ENCODE peak calls at places on chromosomes 11 and 22, in seven cellular contexts. U, C, R, E, I, Q and O are unnamed samples.

GRCh38 chr11:1517117-1518005 is 30.8 kb upstream of the MOB2 start:
- DNase-seq in U (no peak), C (no peak), R (no peak), E (no peak), I (no peak), Q (no peak), O (no peak)

GRCh38 chr11:126992065-126992803 is 8.3 kb downstream of the KIRREL3 start:
- DNase-seq in U (peak), C (no peak), R (no peak), E (peak), I (no peak), Q (peak), O (peak)

GRCh38 chr11:118084247-118084646 is 2.5 kb downstream of the SMIM35 start:
- DNase-seq in U (no peak), C (no peak), R (no peak), E (no peak), I (no peak), Q (peak), O (no peak)

GRCh38 chr22:30885591-30885990 is 83.0 kb downstream of the MORC2 start:
- DNase-seq in U (no peak), C (no peak), R (no peak), E (no peak), I (no peak), Q (no peak), O (no peak)

GRCh38 chr11:64057890-64058289 is 22.2 kb downstream of the FLRT1 start:
- DNase-seq in U (no peak), C (no peak), R (no peak), E (no peak), I (no peak), Q (no peak), O (no peak)

GRCh38 chr11:126722956-126723664 is 277.5 kb downstream of the KIRREL3 start:
- DNase-seq in U (no peak), C (no peak), R (no peak), E (no peak), I (no peak), Q (no peak), O (no peak)

GRCh38 chr11:113202431-113202830 is 112.0 kb upstream of the TTC12 start:
- DNase-seq in U (peak), C (no peak), R (no peak), E (no peak), I (no peak), Q (no peak), O (peak)

GRCh38 chr11:86418929-86419328 is 44.2 kb downstream of the CCDC81 start:
- DNase-seq in U (peak), C (no peak), R (no peak), E (peak), I (no peak), Q (no peak), O (no peak)

GRCh38 chr11:108881136-108881535 is 216.3 kb downstream of the DDX10 start:
- DNase-seq in U (no peak), C (no peak), R (no peak), E (peak), I (no peak), Q (no peak), O (no peak)

GRCh38 chr11:61161190-61162091 is at the start of gene VPS37C:
- DNase-seq in U (peak), C (peak), R (peak), E (peak), I (peak), Q (peak), O (peak)

GRCh38 chr11:99343117-99343516 is 322.4 kb downstream of the CNTN5 start:
- DNase-seq in U (no peak), C (no peak), R (no peak), E (no peak), I (no peak), Q (no peak), O (no peak)
- H2AK5ac ChIP-seq in U (no peak), C (no peak), R (no peak), E (no peak), I (no peak), Q (no peak), O (no peak)

DNA sequence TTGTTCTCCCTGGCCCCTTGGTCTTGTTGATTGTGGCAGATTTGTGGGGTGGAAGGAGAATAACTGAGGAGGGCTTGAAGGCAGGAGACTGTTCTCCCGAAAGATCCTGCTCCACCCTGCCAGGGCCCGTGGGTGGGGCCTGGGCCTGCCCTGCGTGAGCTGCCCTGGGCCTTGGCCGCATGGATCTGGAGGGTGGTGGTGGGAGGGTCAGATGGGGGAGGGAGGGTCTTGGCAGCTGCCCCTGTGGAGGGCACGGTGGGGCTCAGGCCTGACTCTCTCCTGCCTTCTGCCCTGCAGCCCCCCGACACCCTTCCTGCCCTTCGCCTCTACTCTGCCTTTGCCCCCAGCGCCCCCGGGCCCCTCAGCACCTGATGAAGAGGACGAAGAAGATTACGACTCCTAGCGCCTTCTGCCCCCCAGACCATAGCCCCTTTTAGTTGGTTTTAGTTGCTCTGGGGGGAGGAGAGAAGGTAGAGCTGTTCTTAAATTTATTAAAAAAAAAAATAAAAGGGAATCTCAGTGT is 1.9 kb downstream of the DRAP1 start:
- DNase-seq in U (no peak), C (no peak), R (no peak), E (no peak), I (no peak), Q (no peak), O (no peak)
- H2AK5ac ChIP-seq in U (no peak), C (peak), R (no peak), E (peak), I (no peak), Q (peak), O (no peak)

GRCh38 chr11:72328366-72329224 is 84.6 kb upstream of the PHOX2A start:
- DNase-seq in U (peak), C (no peak), R (no peak), E (peak), I (no peak), Q (no peak), O (no peak)

GRCh38 chr11:72331761-72332160 is 87.8 kb upstream of the PHOX2A start:
- DNase-seq in U (no peak), C (no peak), R (no peak), E (no peak), I (no peak), Q (no peak), O (no peak)

GRCh38 chr11:72321381-72321996 is 77.5 kb upstream of the PHOX2A start:
- DNase-seq in U (peak), C (no peak), R (no peak), E (peak), I (no peak), Q (peak), O (no peak)

GRCh38 chr11:72330131-72330727 is 86.3 kb upstream of the PHOX2A start:
- DNase-seq in U (no peak), C (no peak), R (no peak), E (no peak), I (no peak), Q (no peak), O (no peak)

DNA sequence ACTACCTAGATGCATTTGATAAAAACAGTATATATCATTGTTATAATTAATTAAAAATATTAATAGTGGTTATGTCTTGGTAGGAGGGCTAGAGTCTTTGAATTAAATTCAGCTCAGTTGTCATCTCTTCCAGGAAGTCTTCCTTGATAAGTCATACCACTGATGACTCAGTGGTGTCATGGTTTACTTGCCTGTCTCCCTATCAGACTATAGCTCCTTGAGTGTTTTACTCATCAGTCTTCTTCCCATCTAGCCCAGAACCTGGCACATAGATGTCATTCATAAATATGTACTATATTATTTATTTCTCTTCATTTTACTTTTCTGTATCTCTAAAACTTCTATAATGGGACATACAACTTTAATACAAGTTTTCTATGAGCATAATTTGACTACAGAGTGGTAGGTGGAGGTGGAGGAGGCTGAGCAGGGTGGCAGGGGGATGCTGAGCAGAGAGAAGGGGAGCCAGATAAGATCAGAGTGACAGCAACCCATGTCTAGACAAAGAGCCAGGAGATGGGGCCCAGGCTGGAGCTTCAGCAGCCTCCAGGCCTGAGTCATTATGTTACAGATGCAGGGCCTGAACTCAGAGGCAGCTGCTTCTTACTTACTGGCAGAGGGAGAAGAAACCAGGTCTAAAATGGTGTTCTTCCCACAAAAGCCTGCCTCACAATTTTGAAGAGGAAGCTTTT is 82.3 kb upstream of the PHOX2A start:
- DNase-seq in U (peak), C (no peak), R (no peak), E (peak), I (no peak), Q (peak), O (peak)
- H2AK5ac ChIP-seq in U (no peak), C (no peak), R (no peak), E (peak), I (no peak), Q (no peak), O (no peak)

DNA sequence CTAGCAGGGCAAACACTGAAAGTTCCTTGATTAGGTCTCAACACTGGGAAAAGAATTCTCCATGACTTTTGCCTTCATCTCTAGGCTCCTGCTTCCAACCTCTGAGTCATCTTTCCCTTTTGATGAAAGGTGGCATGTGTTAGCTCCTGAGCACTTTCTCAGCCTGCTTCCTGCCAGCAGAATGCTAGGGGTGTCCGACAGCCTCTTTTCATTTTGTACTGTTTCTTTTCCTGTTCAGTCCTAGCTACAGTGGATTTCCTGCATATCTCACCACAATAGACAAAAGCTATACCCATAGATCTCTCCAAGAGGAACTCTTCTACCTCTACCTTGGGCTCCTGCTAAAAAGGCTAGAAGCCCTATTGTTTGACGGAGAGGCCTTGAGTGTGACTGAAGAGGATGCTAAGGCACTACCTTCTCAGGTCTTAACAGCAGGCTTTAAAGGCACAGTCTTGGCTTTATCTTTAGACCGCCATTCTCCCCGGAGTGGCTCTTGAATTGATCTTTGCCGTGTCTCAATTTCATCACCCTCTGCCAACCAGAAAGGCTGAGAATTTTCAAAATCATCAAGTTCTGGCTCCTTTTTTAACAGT is 145.5 kb downstream of the RBFOX2 start:
- DNase-seq in U (peak), C (no peak), R (no peak), E (peak), I (no peak), Q (peak), O (peak)
- H2AK5ac ChIP-seq in U (no peak), C (no peak), R (no peak), E (peak), I (no peak), Q (no peak), O (no peak)

GRCh38 chr11:83122766-83123165 is 34.2 kb upstream of the PCF11 start:
- DNase-seq in U (no peak), C (no peak), R (no peak), E (no peak), I (no peak), Q (no peak), O (no peak)

GRCh38 chr11:83122050-83122449 is 34.9 kb upstream of the PCF11 start:
- DNase-seq in U (no peak), C (no peak), R (no peak), E (no peak), I (no peak), Q (no peak), O (peak)

GRCh38 chr11:83119216-83119615 is 37.7 kb upstream of the PCF11 start:
- DNase-seq in U (no peak), C (no peak), R (no peak), E (peak), I (no peak), Q (peak), O (no peak)

GRCh38 chr11:83118814-83119213 is 38.1 kb upstream of the PCF11 start:
- DNase-seq in U (no peak), C (no peak), R (no peak), E (peak), I (no peak), Q (peak), O (no peak)

GRCh38 chr11:83120328-83120727 is 36.6 kb upstream of the PCF11 start:
- DNase-seq in U (no peak), C (no peak), R (no peak), E (peak), I (no peak), Q (peak), O (no peak)
- H2AK5ac ChIP-seq in U (no peak), C (no peak), R (no peak), E (no peak), I (no peak), Q (no peak), O (no peak)

DNA sequence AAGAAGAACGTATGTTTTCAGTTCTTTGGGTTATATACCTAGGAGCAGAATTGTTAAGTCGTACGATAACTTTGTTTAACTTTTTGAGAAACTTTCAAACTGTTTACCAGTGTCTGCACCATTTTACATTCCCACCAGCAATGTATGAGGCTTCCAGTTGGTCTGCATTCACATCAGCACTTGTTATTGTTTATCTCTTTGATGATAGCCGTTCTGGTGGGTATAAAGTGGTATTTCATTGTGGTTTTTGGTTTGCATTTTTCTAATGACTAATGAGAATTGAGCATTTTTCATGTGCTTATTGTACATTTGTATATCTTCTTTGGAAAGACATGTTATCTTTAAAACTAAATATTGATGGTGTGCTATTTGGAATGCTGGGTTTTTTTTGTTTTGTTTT is 59.8 kb downstream of the KDM2A start:
- DNase-seq in U (no peak), C (no peak), R (no peak), E (peak), I (no peak), Q (peak), O (no peak)
- H2AK5ac ChIP-seq in U (no peak), C (no peak), R (no peak), E (no peak), I (no peak), Q (no peak), O (no peak)

GRCh38 chr11:132848336-132848735 is 684.0 kb downstream of the OPCML start:
- DNase-seq in U (no peak), C (no peak), R (no peak), E (peak), I (no peak), Q (no peak), O (peak)

GRCh38 chr11:132840220-132840619 is 692.1 kb downstream of the OPCML start:
- DNase-seq in U (no peak), C (no peak), R (no peak), E (no peak), I (no peak), Q (no peak), O (no peak)

GRCh38 chr11:132840660-132841059 is 691.6 kb downstream of the OPCML start:
- DNase-seq in U (no peak), C (no peak), R (no peak), E (no peak), I (no peak), Q (no peak), O (no peak)

GRCh38 chr11:132846080-132846479 is 686.2 kb downstream of the OPCML start:
- DNase-seq in U (peak), C (no peak), R (no peak), E (no peak), I (no peak), Q (no peak), O (no peak)

DNA sequence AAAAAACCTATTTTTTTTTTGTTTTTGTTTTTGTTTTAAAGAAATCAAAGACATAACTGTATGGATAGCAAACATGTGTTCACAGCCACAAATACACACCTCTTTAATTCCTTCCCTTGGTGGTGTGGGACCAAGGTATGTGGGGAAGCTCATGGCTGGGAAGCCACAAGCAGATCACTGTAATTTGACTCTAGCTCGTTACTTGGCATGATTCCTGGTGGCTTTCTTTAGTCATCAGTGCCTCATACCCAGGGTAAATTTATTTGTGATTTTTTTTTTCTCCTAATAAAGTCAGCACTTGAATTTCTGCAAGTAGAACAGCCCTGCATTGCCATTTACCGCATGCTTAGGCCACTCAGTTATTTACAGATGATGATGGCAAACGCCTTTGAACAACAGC is 687.3 kb downstream of the OPCML start:
- DNase-seq in U (peak), C (no peak), R (no peak), E (peak), I (no peak), Q (peak), O (no peak)
- H2AK5ac ChIP-seq in U (no peak), C (no peak), R (no peak), E (no peak), I (no peak), Q (no peak), O (no peak)

GRCh38 chr22:41898645-41899044 is 16.2 kb downstream of the SHISA8 start:
- DNase-seq in U (no peak), C (no peak), R (no peak), E (no peak), I (no peak), Q (no peak), O (no peak)

GRCh38 chr22:41902016-41902415 is 12.9 kb downstream of the SHISA8 start:
- DNase-seq in U (no peak), C (no peak), R (peak), E (no peak), I (no peak), Q (no peak), O (no peak)

GRCh38 chr22:41899992-41900651 is 14.8 kb downstream of the SHISA8 start:
- DNase-seq in U (no peak), C (no peak), R (no peak), E (no peak), I (no peak), Q (no peak), O (no peak)

GRCh38 chr22:41899110-41899509 is 15.8 kb downstream of the SHISA8 start:
- DNase-seq in U (no peak), C (no peak), R (no peak), E (no peak), I (no peak), Q (no peak), O (no peak)

DNA sequence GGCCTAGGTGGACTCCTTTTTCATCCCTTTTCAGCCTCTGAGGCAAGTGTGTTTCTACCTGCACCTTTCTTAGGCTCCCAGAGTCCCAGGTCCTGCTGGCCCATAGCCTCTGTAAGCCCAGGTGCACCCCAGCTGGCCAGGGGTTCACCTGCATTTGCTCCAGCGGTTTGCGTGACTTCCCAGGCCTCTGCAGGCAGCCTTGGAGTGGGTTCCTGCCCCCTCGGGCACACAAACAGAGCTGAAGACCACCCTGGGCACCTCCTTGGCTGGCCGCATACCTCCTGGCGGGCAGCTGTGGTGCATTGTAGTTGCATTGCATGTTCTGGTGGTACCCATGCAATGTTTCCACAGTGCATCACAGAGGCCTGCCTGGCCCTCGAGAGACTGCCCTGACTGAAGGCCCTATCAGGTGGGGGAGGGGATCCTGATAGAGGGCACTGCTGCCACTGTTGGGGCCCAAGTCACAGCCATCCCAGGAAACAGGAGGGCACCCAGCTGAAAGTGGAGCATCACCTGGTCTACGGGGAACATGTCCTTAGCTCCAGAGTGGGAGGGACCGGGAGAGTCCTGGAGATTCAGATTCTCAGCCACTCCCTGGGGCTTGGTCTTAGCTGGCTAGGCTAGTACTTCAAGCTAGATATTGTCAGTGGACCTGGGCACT is 14.1 kb downstream of the SHISA8 start:
- DNase-seq in U (no peak), C (no peak), R (no peak), E (no peak), I (no peak), Q (no peak), O (no peak)
- H2AK5ac ChIP-seq in U (no peak), C (no peak), R (no peak), E (no peak), I (no peak), Q (no peak), O (no peak)

DNA sequence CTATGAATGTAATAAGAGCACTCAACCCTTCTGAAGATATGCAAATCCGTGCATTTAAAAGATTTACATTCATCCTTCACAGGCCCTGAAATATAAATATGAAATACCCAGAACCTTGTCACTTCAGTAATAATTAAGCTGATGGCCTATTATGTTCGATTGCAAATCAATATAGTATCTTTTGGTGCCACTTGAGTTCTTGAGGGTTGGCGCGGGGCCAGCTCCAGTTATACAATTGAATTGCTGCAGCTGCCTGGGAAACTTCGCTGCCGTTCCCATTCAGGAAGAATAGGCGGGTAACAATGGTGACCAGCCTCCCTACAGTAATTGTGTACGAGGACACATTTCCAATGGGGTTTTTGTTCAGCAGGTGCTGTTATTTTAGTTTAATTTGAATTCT is 451.1 kb downstream of the INSC start:
- DNase-seq in U (no peak), C (no peak), R (no peak), E (no peak), I (peak), Q (no peak), O (no peak)
- H2AK5ac ChIP-seq in U (no peak), C (no peak), R (no peak), E (no peak), I (no peak), Q (no peak), O (no peak)

GRCh38 chr11:371051-371450 is 1.8 kb downstream of the B4GALNT4 start:
- DNase-seq in U (no peak), C (no peak), R (no peak), E (no peak), I (no peak), Q (no peak), O (no peak)
- H2AK5ac ChIP-seq in U (no peak), C (peak), R (no peak), E (no peak), I (no peak), Q (no peak), O (no peak)